ENCODE peak calls at places on chromosomes 3 and 15, in nine cellular contexts. Y, B, D, Q, S, I, A, N and J are unnamed samples. For H3K4me1 and H3K9me3, the result is how much of the 10 kb centered on the place peaks cover.

GRCh38 chr3:10601131-10601856 is 95.9 kb upstream of the ATP2B2 start:
- DNase-seq in Y (no peak), B (no peak), D (no peak), Q (no peak), S (no peak), I (no peak), A (no peak), N (no peak), J (no peak)

GRCh38 chr3:46607603-46608028 is 4.7 kb upstream of the FAM240A start:
- DNase-seq in Y (no peak), B (no peak), D (no peak), Q (no peak), S (no peak), I (no peak), A (no peak), N (no peak), J (peak)

GRCh38 chr3:15207836-15208504 is 1.9 kb downstream of the CAPN7 start:
- DNase-seq in Y (peak), B (no peak), D (no peak), Q (no peak), S (no peak), I (no peak), A (no peak), N (no peak), J (no peak)

GRCh38 chr3:8873740-8874139 is 89.5 kb downstream of the RAD18 start:
- DNase-seq in Y (peak), B (no peak), D (no peak), Q (no peak), S (no peak), I (no peak), A (no peak), N (no peak), J (no peak)

GRCh38 chr3:79421273-79421672 is 346.5 kb downstream of the ROBO1 start:
- DNase-seq in Y (no peak), B (no peak), D (no peak), Q (no peak), S (no peak), I (no peak), A (no peak), N (no peak), J (no peak)

GRCh38 chr3:152269423-152270144 is 855 bp downstream of the MBNL1 start:
- DNase-seq in Y (peak), B (peak), D (peak), Q (peak), S (no peak), I (peak), A (peak), N (peak), J (peak)

GRCh38 chr3:84772841-84773240 is 185.9 kb upstream of the CADM2 start:
- DNase-seq in Y (no peak), B (no peak), D (no peak), Q (no peak), S (no peak), I (no peak), A (no peak), N (no peak), J (no peak)

GRCh38 chr3:167679526-167679925 is 25.8 kb upstream of the WDR49 start:
- DNase-seq in Y (no peak), B (no peak), D (no peak), Q (no peak), S (no peak), I (no peak), A (no peak), N (no peak), J (no peak)

GRCh38 chr15:63052961-63053698 is 10.6 kb downstream of the TPM1 start:
- DNase-seq in Y (no peak), B (peak), D (peak), Q (peak), S (no peak), I (no peak), A (peak), N (no peak), J (peak)
- H3K4me1 ChIP-seq in Y (under half), B (half or more), D (half or more), Q (under half), S (under half), I (under half), A (half or more), N (under half), J (under half)

GRCh38 chr15:25170781-25171110 is 216.0 kb downstream of the SNRPN start:
- DNase-seq in Y (no peak), B (no peak), D (no peak), Q (no peak), S (no peak), I (no peak), A (peak), N (no peak), J (peak)
- H3K9me3 ChIP-seq in Y (under half), B (under half), D (under half), Q (under half), S (under half), I (under half), A (half or more), N (under half), J (under half)

DNA sequence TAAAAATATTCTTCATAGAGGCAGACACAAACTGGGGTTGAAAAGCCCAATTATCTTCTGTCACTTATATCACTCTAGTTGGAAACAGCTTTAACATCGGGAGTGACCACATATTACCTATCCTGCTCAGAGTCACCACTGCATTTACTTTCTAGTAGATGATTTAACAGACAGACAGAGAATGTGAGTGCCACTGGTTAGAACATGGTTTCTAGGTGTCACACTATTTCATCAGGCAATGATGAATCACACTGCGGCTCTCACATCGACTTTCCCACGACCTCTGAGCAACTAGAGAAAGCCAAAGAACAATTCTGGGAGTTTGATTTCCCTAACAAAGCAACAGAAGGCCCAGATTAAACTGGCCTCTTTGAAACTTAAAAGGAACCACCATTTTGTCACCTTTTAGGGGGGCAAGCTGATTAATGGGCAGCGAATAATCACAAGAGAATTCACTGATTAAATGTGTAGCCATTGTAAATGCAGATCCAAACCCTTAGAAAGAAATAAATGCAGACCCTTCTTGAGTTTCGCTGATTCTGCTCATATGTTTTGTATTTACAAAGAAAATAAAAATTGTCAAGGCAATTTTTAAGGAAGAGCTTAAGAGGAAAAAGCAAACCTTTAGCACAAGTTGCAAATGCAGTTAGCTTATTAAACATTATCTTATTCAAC is 112.6 kb upstream of the KBTBD8 start:
- DNase-seq in Y (peak), B (no peak), D (no peak), Q (no peak), S (no peak), I (no peak), A (no peak), N (no peak), J (no peak)
- H3K4me1 ChIP-seq in Y (under half), B (under half), D (under half), Q (under half), S (under half), I (under half), A (under half), N (under half), J (under half)

GRCh38 chr15:45993508-45993907 is 358.7 kb downstream of the SQOR start:
- DNase-seq in Y (no peak), B (no peak), D (no peak), Q (no peak), S (no peak), I (no peak), A (no peak), N (no peak), J (no peak)
- H3K9me3 ChIP-seq in Y (under half), B (under half), D (under half), Q (under half), S (under half), I (under half), A (under half), N (under half), J (under half)

GRCh38 chr3:53254190-53254809 is 1.5 kb downstream of the TKT start:
- DNase-seq in Y (no peak), B (no peak), D (no peak), Q (peak), S (peak), I (peak), A (no peak), N (no peak), J (no peak)
- H3K4me1 ChIP-seq in Y (under half), B (half or more), D (under half), Q (under half), S (half or more), I (under half), A (half or more), N (under half), J (under half)

GRCh38 chr15:78993931-78994530 is 49.2 kb upstream of the CTSH start:
- DNase-seq in Y (no peak), B (no peak), D (no peak), Q (no peak), S (no peak), I (peak), A (no peak), N (no peak), J (no peak)
- H3K9me3 ChIP-seq in Y (under half), B (under half), D (under half), Q (under half), S (under half), I (under half), A (under half), N (under half), J (under half)

GRCh38 chr3:139937674-139938279 is 2.8 kb downstream of the CLSTN2 start:
- DNase-seq in Y (peak), B (peak), D (no peak), Q (peak), S (peak), I (no peak), A (peak), N (no peak), J (peak)

GRCh38 chr3:139939681-139940190 is 4.8 kb downstream of the CLSTN2 start:
- DNase-seq in Y (no peak), B (no peak), D (no peak), Q (no peak), S (no peak), I (no peak), A (no peak), N (no peak), J (no peak)

GRCh38 chr3:139941580-139941979 is 6.6 kb downstream of the CLSTN2 start:
- DNase-seq in Y (no peak), B (no peak), D (no peak), Q (no peak), S (no peak), I (no peak), A (no peak), N (no peak), J (no peak)

GRCh38 chr3:139944256-139944910 is 9.4 kb downstream of the CLSTN2 start:
- DNase-seq in Y (no peak), B (no peak), D (no peak), Q (no peak), S (no peak), I (peak), A (no peak), N (no peak), J (no peak)

GRCh38 chr3:139940622-139941021 is 5.6 kb downstream of the CLSTN2 start:
- DNase-seq in Y (no peak), B (no peak), D (no peak), Q (peak), S (no peak), I (no peak), A (no peak), N (no peak), J (no peak)
- H3K4me1 ChIP-seq in Y (under half), B (under half), D (under half), Q (under half), S (under half), I (under half), A (under half), N (under half), J (under half)

GRCh38 chr3:133717424-133717823 is 28.8 kb upstream of the TF start:
- DNase-seq in Y (no peak), B (no peak), D (no peak), Q (no peak), S (no peak), I (no peak), A (no peak), N (no peak), J (no peak)

DNA sequence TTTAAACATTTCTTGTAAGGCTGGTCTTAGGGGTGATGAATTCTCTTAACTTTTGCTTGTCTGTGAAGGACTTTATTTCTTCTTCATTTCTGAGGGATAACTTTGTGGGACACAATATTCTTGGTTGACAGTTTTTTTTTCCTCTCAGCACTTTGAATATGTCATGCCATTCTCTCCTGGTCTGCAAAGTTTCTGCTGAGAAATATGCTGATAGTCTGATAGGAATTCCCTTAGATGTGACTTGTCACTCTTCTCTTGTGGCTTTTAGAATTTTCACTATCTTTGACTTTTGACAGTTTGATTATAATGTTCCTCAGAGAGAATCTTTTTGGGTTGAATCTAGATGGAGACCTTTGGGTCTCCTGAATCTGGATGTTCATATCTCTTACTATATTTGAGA is 23.3 kb upstream of the TF start:
- DNase-seq in Y (no peak), B (no peak), D (no peak), Q (no peak), S (no peak), I (no peak), A (no peak), N (no peak), J (no peak)
- H3K9me3 ChIP-seq in Y (under half), B (under half), D (under half), Q (under half), S (under half), I (under half), A (under half), N (under half), J (under half)

DNA sequence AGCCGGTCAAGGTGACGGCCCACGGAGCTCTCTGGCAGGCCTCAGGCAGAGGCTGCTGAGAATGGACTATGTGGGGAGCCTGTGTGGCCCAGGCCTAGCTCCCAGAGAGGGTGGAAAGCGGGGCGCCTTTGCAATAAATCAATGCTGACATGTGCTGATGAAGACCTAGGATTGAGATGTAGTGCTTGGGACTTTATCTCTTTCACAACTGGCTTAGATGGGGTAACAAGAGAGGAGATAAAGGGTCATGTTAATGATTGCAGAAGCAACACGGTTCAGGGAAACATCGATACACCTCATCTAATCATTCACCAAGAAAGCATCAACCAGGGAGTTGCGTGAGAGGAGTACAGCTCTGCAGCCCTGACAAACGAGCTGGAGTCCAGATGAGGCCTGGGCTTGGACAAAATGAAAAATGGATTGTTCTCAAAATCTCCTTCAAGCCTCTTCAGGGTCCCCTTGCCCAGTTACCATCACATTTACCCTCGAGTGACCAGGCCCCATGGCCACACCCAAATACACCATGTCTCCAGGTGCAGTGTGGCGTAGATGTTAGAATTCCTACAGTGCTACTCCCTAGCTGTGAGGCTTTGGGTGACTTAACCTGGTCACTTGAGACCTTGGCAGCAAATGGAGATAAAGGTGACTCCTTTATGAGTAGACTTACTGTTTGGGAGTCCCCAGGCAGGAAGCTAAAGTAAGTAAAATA is 146.4 kb upstream of the LIPC start:
- DNase-seq in Y (no peak), B (no peak), D (no peak), Q (no peak), S (no peak), I (no peak), A (no peak), N (no peak), J (no peak)
- H3K4me1 ChIP-seq in Y (under half), B (under half), D (under half), Q (under half), S (under half), I (under half), A (under half), N (under half), J (under half)

DNA sequence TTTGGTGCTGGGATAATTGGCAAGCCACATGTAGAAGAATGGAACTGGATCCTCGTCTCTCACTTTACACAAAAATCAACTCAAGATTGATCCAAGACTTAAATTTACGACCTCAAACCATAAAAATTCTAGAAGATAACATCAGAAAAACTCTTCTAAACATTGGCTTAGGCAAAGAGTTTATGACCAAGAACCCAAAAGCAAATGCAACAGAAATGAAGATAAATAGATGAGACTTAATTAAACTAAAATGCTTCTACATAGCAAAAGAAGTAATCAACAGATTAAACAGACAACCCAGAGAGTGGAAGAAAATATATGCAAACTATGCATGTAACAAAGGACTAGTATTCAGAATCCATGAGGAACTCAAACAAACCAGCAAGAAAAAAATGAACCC is 80.1 kb downstream of the CLDN1 start:
- DNase-seq in Y (no peak), B (no peak), D (no peak), Q (no peak), S (no peak), I (no peak), A (no peak), N (no peak), J (no peak)
- H3K9me3 ChIP-seq in Y (under half), B (under half), D (under half), Q (under half), S (under half), I (under half), A (half or more), N (under half), J (under half)